ENCODE peak calls at places on chromosomes 2 and 18, in ten cellular contexts. O is NCI-H69; J is NCI-H2171; A is retinal pigment epithelial cell; P is Right ventricle myocardium inferior; M is HuH-7; Q is stimulated activated naive CD4-positive, alpha-beta T cell; N is NCI-H1436; E is EL; H is gastrocnemius medialis. U is an unnamed sample.
A peak's percentile ranks its signal among the peaks of the same experiment; 100 is the strongest.

GRCh38 chr18:44969214-44969842 is 288.6 kb downstream of the SETBP1 start:
- DNase-seq in O (peak; percentile 28), J (no peak), A (peak; percentile 21), P (no peak), M (no peak), Q (no peak), N (no peak), E (no peak), H (no peak), U (peak; percentile 16)

GRCh38 chr2:230967113-230967512 is 28.8 kb upstream of the SPATA3 start:
- DNase-seq in O (no peak), J (no peak), A (no peak), P (no peak), M (no peak), Q (no peak), N (no peak), E (no peak), H (no peak), U (no peak)

GRCh38 chr2:199581935-199582336 is 124.2 kb upstream of the SATB2 start:
- DNase-seq in O (peak; percentile 2), J (no peak), A (no peak), P (no peak), M (no peak), Q (no peak), N (no peak), E (peak; percentile 20), H (no peak), U (peak; percentile 13)

GRCh38 chr2:164066095-164066494 is 330.3 kb upstream of the FIGN start:
- DNase-seq in O (no peak), J (no peak), A (no peak), P (no peak), M (no peak), Q (no peak), N (peak; percentile 83), E (no peak), H (no peak), U (no peak)

GRCh38 chr2:72415256-72415655 is 267.6 kb upstream of the CYP26B1 start:
- DNase-seq in O (no peak), J (no peak), A (no peak), P (no peak), M (no peak), Q (no peak), N (no peak), E (peak; percentile 49), H (no peak), U (peak; percentile 41)

GRCh38 chr2:216287251-216287650 is 85.0 kb downstream of the MARCHF4 start:
- DNase-seq in O (peak; percentile 51), J (no peak), A (no peak), P (no peak), M (no peak), Q (no peak), N (no peak), E (peak; percentile 76), H (no peak), U (peak; percentile 37)

GRCh38 chr18:10482985-10483949 is 28.8 kb downstream of the APCDD1 start:
- DNase-seq in O (no peak), J (no peak), A (no peak), P (peak; percentile 83), M (no peak), Q (no peak), N (no peak), E (no peak), H (peak; percentile 28), U (peak; percentile 5)

GRCh38 chr2:225889452-225889851 is 489.9 kb downstream of the NYAP2 start:
- DNase-seq in O (peak; percentile 41), J (peak; percentile 2), A (no peak), P (no peak), M (peak; percentile 28), Q (no peak), N (peak; percentile 22), E (peak; percentile 86), H (no peak), U (peak; percentile 68)

GRCh38 chr2:65300772-65301711 is 73.4 kb downstream of the ACTR2 start:
- DNase-seq in O (peak; percentile 77), J (no peak), A (no peak), P (no peak), M (peak; percentile 76), Q (peak; percentile 85), N (no peak), E (peak; percentile 80), H (peak; percentile 33), U (peak; percentile 91)

GRCh38 chr2:212936572-212936971 is 214.8 kb downstream of the IKZF2 start:
- DNase-seq in O (no peak), J (peak; percentile 85), A (no peak), P (no peak), M (no peak), Q (no peak), N (no peak), E (no peak), H (peak; percentile 26), U (no peak)

GRCh38 chr18:40152859-40153258 is 1802.2 kb upstream of the PIK3C3 start:
- DNase-seq in O (no peak), J (no peak), A (peak; percentile 10), P (no peak), M (no peak), Q (no peak), N (no peak), E (no peak), H (no peak), U (no peak)

GRCh38 chr2:63047534-63048281 is 2.9 kb upstream of the OTX1 start:
- DNase-seq in O (peak; percentile 57), J (no peak), A (no peak), P (peak; percentile 76), M (no peak), Q (no peak), N (no peak), E (no peak), H (no peak), U (peak; percentile 10)

GRCh38 chr2:8636691-8637636 is 44.9 kb upstream of the ID2 start:
- DNase-seq in O (no peak), J (no peak), A (no peak), P (no peak), M (no peak), Q (no peak), N (no peak), E (peak; percentile 68), H (no peak), U (no peak)

GRCh38 chr2:74003494-74004211 is 18.9 kb downstream of the TET3 start:
- DNase-seq in O (peak; percentile 63), J (peak; percentile 73), A (no peak), P (no peak), M (no peak), Q (no peak), N (peak; percentile 28), E (peak; percentile 85), H (no peak), U (peak; percentile 69)

GRCh38 chr18:78986018-78986481 is 6.4 kb downstream of the SALL3 start:
- DNase-seq in O (peak; percentile 94), J (no peak), A (no peak), P (no peak), M (peak; percentile 56), Q (no peak), N (no peak), E (no peak), H (no peak), U (no peak)

GRCh38 chr18:57959278-57959677 is 84.7 kb upstream of the NEDD4L start:
- DNase-seq in O (peak; percentile 91), J (no peak), A (peak; percentile 61), P (no peak), M (peak; percentile 43), Q (no peak), N (peak; percentile 44), E (peak; percentile 60), H (no peak), U (peak; percentile 54)

GRCh38 chr2:101698419-101699190 is 1.1 kb downstream of the MAP4K4 start:
- DNase-seq in O (peak; percentile 57), J (no peak), A (no peak), P (no peak), M (peak; percentile 28), Q (peak; percentile 14), N (no peak), E (peak; percentile 42), H (no peak), U (peak; percentile 19)

GRCh38 chr2:23618265-23618664 is 233.3 kb downstream of the KLHL29 start:
- DNase-seq in O (no peak), J (no peak), A (no peak), P (peak; percentile 56), M (no peak), Q (no peak), N (no peak), E (no peak), H (no peak), U (no peak)

GRCh38 chr2:71226391-71226964 is 425 bp downstream of the PAIP2B start:
- DNase-seq in O (peak; percentile 79), J (peak; percentile 58), A (no peak), P (peak; percentile 69), M (peak; percentile 34), Q (peak; percentile 31), N (peak; percentile 68), E (peak; percentile 2), H (peak; percentile 42), U (peak; percentile 17)

GRCh38 chr2:217938038-217938437 is 64.8 kb downstream of the TNS1 start:
- DNase-seq in O (no peak), J (no peak), A (no peak), P (peak; percentile 54), M (no peak), Q (no peak), N (no peak), E (no peak), H (no peak), U (no peak)

GRCh38 chr2:221480251-221480650 is 91.9 kb downstream of the EPHA4 start:
- DNase-seq in O (no peak), J (no peak), A (no peak), P (no peak), M (no peak), Q (no peak), N (no peak), E (no peak), H (no peak), U (no peak)

GRCh38 chr18:35389095-35389618 is 12.0 kb upstream of the ZNF396 start:
- DNase-seq in O (peak; percentile 60), J (no peak), A (no peak), P (no peak), M (no peak), Q (no peak), N (no peak), E (peak; percentile 73), H (no peak), U (peak; percentile 35)

GRCh38 chr2:18762667-18763066 is 173.3 kb upstream of the NT5C1B start:
- DNase-seq in O (no peak), J (no peak), A (no peak), P (no peak), M (no peak), Q (no peak), N (no peak), E (no peak), H (no peak), U (no peak)

GRCh38 chr2:42951263-42951938 is 159.0 kb upstream of the HAAO start:
- DNase-seq in O (no peak), J (no peak), A (no peak), P (no peak), M (no peak), Q (no peak), N (no peak), E (peak; percentile 26), H (peak; percentile 58), U (peak; percentile 40)

GRCh38 chr18:54805571-54806334 is 22.5 kb upstream of the RAB27B start:
- DNase-seq in O (no peak), J (no peak), A (no peak), P (no peak), M (no peak), Q (no peak), N (no peak), E (peak; percentile 85), H (no peak), U (peak; percentile 37)

GRCh38 chr2:223580951-223581350 is 21.2 kb downstream of the SCG2 start:
- DNase-seq in O (peak; percentile 41), J (peak; percentile 17), A (no peak), P (no peak), M (no peak), Q (no peak), N (no peak), E (peak; percentile 73), H (no peak), U (peak; percentile 70)

U was measured in AG20443.